ENCODE peak calls at places on chromosomes 3 and 15, in five cellular contexts. B is AG09309, N is neural progenitor cell, C is type B pancreatic cell, K is WTC11. X is an unnamed sample.
A peak's percentile ranks its signal among the peaks of the same experiment; 100 is the strongest.

GRCh38 chr3:16236030-16236639 is 28.6 kb downstream of the DPH3 start:
- DNase-seq in N (no peak), C (no peak), B (no peak), K (no peak), X (no peak)

GRCh38 chr3:126732281-126733060 is 28.4 kb downstream of the CHCHD6 start:
- DNase-seq in B (no peak), K (no peak), C (no peak), N (no peak), X (no peak)

GRCh38 chr3:185552358-185552877 is at the start of gene LIPH:
- DNase-seq in C (no peak), N (no peak), K (no peak), B (no peak), X (no peak)

GRCh38 chr3:64278631-64279030 is 53.4 kb upstream of the PRICKLE2 start:
- DNase-seq in N (peak; percentile 16), K (no peak), C (no peak), B (no peak), X (no peak)

GRCh38 chr15:68333775-68334470 is 56.4 kb downstream of the FEM1B start:
- DNase-seq in N (no peak), K (no peak), C (no peak), B (no peak), X (no peak)

GRCh38 chr3:149197669-149198068 is 24.0 kb downstream of the CP start:
- DNase-seq in B (no peak), N (peak; percentile 56), C (no peak), K (peak; percentile 54), X (no peak)

GRCh38 chr3:81244196-81244595 is 517.2 kb downstream of the GBE1 start:
- DNase-seq in B (no peak), N (no peak), C (no peak), K (no peak), X (no peak)

GRCh38 chr15:45871121-45871855 is 236.5 kb downstream of the SQOR start:
- DNase-seq in C (no peak), N (no peak), B (peak; percentile 18), K (no peak), X (no peak)

GRCh38 chr3:126530171-126531050 is 6.5 kb downstream of the CHST13 start:
- DNase-seq in C (no peak), N (no peak), B (no peak), K (no peak), X (peak; percentile 79)

GRCh38 chr3:22450785-22451400 is 699.9 kb upstream of the ZNF385D start:
- DNase-seq in B (no peak), C (no peak), K (no peak), N (no peak), X (no peak)

GRCh38 chr3:30161370-30161769 is 445.0 kb upstream of the TGFBR2 start:
- DNase-seq in K (no peak), B (peak; percentile 24), N (no peak), C (no peak), X (no peak)

GRCh38 chr15:51334011-51334426 is 4.4 kb downstream of the CYP19A1 start:
- DNase-seq in B (no peak), N (no peak), C (no peak), K (no peak), X (no peak)

GRCh38 chr15:84766461-84767005 is 18.1 kb downstream of the ZNF592 start:
- DNase-seq in C (no peak), N (no peak), B (peak; percentile 83), K (no peak), X (no peak)

GRCh38 chr3:165983284-165983683 is 146.1 kb upstream of the BCHE start:
- DNase-seq in K (no peak), B (no peak), C (no peak), N (no peak), X (no peak)

GRCh38 chr3:176120507-176120906 is 1076.8 kb downstream of the TBL1XR1 start:
- DNase-seq in K (no peak), B (no peak), N (no peak), C (no peak), X (no peak)

GRCh38 chr15:94125131-94125530 is 106.2 kb upstream of the MCTP2 start:
- DNase-seq in C (no peak), B (peak; percentile 38), K (no peak), N (no peak), X (no peak)

GRCh38 chr15:88396382-88396781 is 70.8 kb downstream of the MRPL46 start:
- DNase-seq in C (no peak), K (no peak), N (peak; percentile 45), B (no peak), X (no peak)

GRCh38 chr3:63029326-63029725 is 154.1 kb upstream of the CADPS start:
- DNase-seq in B (no peak), C (no peak), K (no peak), N (no peak), X (no peak)

GRCh38 chr15:22978691-22979068 is 1.5 kb downstream of the CYFIP1 start:
- DNase-seq in C (no peak), N (peak; percentile 17), K (no peak), B (no peak), X (no peak)

GRCh38 chr3:129942296-129942695 is 32.2 kb upstream of the TRH start:
- DNase-seq in C (peak; percentile 78), B (no peak), K (peak; percentile 88), N (peak; percentile 89), X (no peak)

GRCh38 chr3:107392549-107393165 is 15.4 kb downstream of the CCDC54 start:
- DNase-seq in N (no peak), B (peak; percentile 52), K (no peak), C (no peak), X (no peak)

GRCh38 chr15:65980824-65981456 is 111.6 kb downstream of the RAB11A start:
- DNase-seq in K (peak; percentile 90), N (peak; percentile 82), B (peak; percentile 53), C (no peak), X (no peak)

GRCh38 chr3:153855772-153856171 is 265.4 kb upstream of the ARHGEF26 start:
- DNase-seq in C (no peak), N (no peak), B (no peak), K (peak; percentile 16), X (no peak)

GRCh38 chr3:38227989-38228388 is 37.6 kb upstream of the SLC22A13 start:
- DNase-seq in C (no peak), K (no peak), N (no peak), B (no peak), X (no peak)

GRCh38 chr3:51385621-51386091 is 565 bp downstream of the MANF start:
- DNase-seq in K (no peak), C (peak; percentile 62), N (no peak), B (no peak), X (no peak)

GRCh38 chr15:45456212-45457106 is 66.1 kb downstream of the SLC30A4 start:
- DNase-seq in N (no peak), C (no peak), K (no peak), B (peak; percentile 100), X (no peak)

GRCh38 chr3:101695779-101696372 is 9.4 kb upstream of the RPL24 start:
- DNase-seq in N (peak; percentile 79), B (no peak), K (no peak), C (no peak), X (no peak)

GRCh38 chr3:112074616-112075497 is 11.3 kb upstream of the C3orf52 start:
- DNase-seq in K (no peak), B (peak; percentile 63), C (no peak), N (no peak), X (no peak)

GRCh38 chr3:71973337-71974030 is 188.5 kb upstream of the PROK2 start:
- DNase-seq in K (no peak), N (no peak), C (no peak), B (no peak), X (no peak)

GRCh38 chr3:113626513-113627371 is 69.7 kb downstream of the USF3 start:
- DNase-seq in K (peak; percentile 76), N (peak; percentile 86), B (peak; percentile 18), C (no peak), X (no peak)

GRCh38 chr15:99134317-99134821 is 29.5 kb downstream of the SYNM start:
- DNase-seq in C (no peak), N (no peak), B (no peak), K (no peak), X (no peak)

GRCh38 chr3:17055374-17056276 is 170.9 kb downstream of the PLCL2 start:
- DNase-seq in N (no peak), C (no peak), B (peak; percentile 62), K (no peak), X (no peak)

GRCh38 chr3:196813903-196814302 is 53.8 kb upstream of the SENP5 start:
- DNase-seq in K (no peak), C (no peak), B (no peak), N (no peak), X (no peak)

GRCh38 chr15:56148099-56148498 is 95.6 kb downstream of the RFX7 start:
- DNase-seq in C (no peak), N (no peak), B (no peak), K (no peak), X (no peak)

GRCh38 chr15:77376770-77377169 is 43.1 kb downstream of the PEAK1 start:
- DNase-seq in B (no peak), C (no peak), N (no peak), K (no peak), X (no peak)

GRCh38 chr15:68042156-68042854 is 11.8 kb upstream of the PIAS1 start:
- DNase-seq in B (no peak), N (no peak), C (no peak), K (no peak), X (no peak)

GRCh38 chr15:91982401-91982800 is 128.9 kb downstream of the SLCO3A1 start:
- DNase-seq in N (no peak), B (no peak), C (no peak), K (no peak), X (no peak)
- TF ChIP-seq CTCF in N (no peak), B (no peak), C (no peak), K (no peak), X (peak; percentile 43)

GRCh38 chr3:159619341-159619885 is 369.2 kb upstream of the IL12A start:
- DNase-seq in C (no peak), N (peak; percentile 86), B (no peak), K (no peak), X (no peak)
- TF ChIP-seq CTCF in C (no peak), N (no peak), B (no peak), K (no peak), X (no peak)

DNA sequence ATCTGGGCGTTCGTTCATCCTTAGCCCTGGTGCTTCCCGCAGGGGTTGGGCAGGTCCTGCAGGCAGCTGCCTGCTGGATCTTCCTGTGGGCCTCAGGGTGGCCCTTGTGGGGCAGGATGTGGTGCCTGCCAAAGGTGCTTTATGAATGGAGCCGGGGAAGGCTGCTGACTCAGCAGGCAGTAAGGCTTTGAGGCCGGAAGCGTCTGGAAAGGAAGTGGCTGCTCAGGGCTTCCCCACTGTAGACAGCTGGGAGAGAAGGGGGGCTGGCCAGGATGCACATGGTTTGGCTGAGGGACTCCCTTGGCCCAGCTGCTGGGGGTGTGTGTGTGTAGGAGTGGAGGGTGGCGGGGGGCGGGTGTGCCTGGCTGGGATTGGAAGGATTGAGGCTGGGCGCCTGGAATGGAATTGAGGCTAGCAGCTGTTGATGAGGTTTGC is 12.9 kb downstream of the CD276 start:
- DNase-seq in N (peak; percentile 38), C (no peak), B (no peak), K (peak; percentile 54), X (peak; percentile 93)
- TF ChIP-seq CTCF in N (no peak), C (no peak), B (no peak), K (no peak), X (peak; percentile 20)

GRCh38 chr15:74793135-74794028 is 11.5 kb downstream of the CSK start:
- DNase-seq in B (no peak), C (no peak), K (no peak), N (no peak), X (no peak)
- TF ChIP-seq CTCF in B (no peak), C (peak; percentile 18), K (no peak), N (no peak), X (peak; percentile 44)